ENCODE peak calls at places on chromosomes 13 and 19, in five cellular contexts. O, G, F, A and B are unnamed samples.

GRCh38 chr13:61913183-61913582 is 497.5 kb upstream of the PCDH20 start:
- DNase-seq in O (no peak), G (no peak), F (no peak), A (no peak), B (no peak)

GRCh38 chr19:18590273-18591272 is 2.0 kb downstream of the REX1BD start:
- DNase-seq in O (no peak), G (peak; percentile 87), F (peak; percentile 85), A (peak; percentile 57), B (peak; percentile 85)

GRCh38 chr13:20340759-20341161 is 108.6 kb upstream of the GJB6 start:
- DNase-seq in A (no peak), O (no peak), F (no peak), G (no peak), B (peak; percentile 48)

GRCh38 chr19:14871619-14872230 is 14.2 kb downstream of the OR7A17 start:
- DNase-seq in F (no peak), A (peak; percentile 11), G (no peak), O (no peak), B (no peak)

GRCh38 chr13:50762969-50763568 is 80.4 kb downstream of the DLEU7 start:
- DNase-seq in F (no peak), O (no peak), G (peak; percentile 20), A (no peak), B (peak; percentile 35)

GRCh38 chr13:33228645-33229445 is 56.7 kb downstream of the STARD13 start:
- DNase-seq in F (no peak), G (peak; percentile 58), O (peak; percentile 24), A (peak; percentile 83), B (no peak)

GRCh38 chr19:56839665-56840451 is 668 bp downstream of the PEG3 start:
- DNase-seq in G (peak; percentile 98), O (no peak), F (peak; percentile 98), A (no peak), B (peak; percentile 93)

GRCh38 chr19:42178791-42179500 is 38.5 kb downstream of the DEDD2 start:
- DNase-seq in F (no peak), A (no peak), O (no peak), G (no peak), B (no peak)

GRCh38 chr19:42254083-42254849 is 662 bp downstream of the ERF start:
- DNase-seq in O (no peak), A (peak; percentile 32), G (peak; percentile 88), F (peak; percentile 89), B (peak; percentile 88)

GRCh38 chr13:79141082-79141481 is 265.0 kb downstream of the RBM26 start:
- DNase-seq in O (no peak), A (no peak), G (no peak), F (no peak), B (no peak)

GRCh38 chr19:16714702-16715294 is 4.8 kb upstream of the NWD1 start:
- DNase-seq in O (peak; percentile 39), F (peak; percentile 67), A (peak; percentile 24), G (peak; percentile 26), B (peak; percentile 72)

GRCh38 chr19:41407271-41407670 is 9.7 kb downstream of the BCKDHA start:
- DNase-seq in O (no peak), F (no peak), G (no peak), A (no peak), B (no peak)

GRCh38 chr19:33216198-33216830 is 9.3 kb downstream of the SLC7A10 start:
- DNase-seq in A (no peak), G (no peak), F (no peak), O (no peak), B (no peak)

GRCh38 chr13:27774651-27775050 is 17.6 kb upstream of the GSX1 start:
- DNase-seq in G (no peak), O (no peak), A (no peak), F (no peak), B (no peak)

GRCh38 chr13:110015253-110015652 is 228.9 kb upstream of the IRS2 start:
- DNase-seq in G (no peak), O (no peak), F (no peak), A (peak; percentile 43), B (no peak)

GRCh38 chr19:44608391-44608821 is 5.0 kb upstream of the IGSF23 start:
- DNase-seq in O (peak; percentile 25), F (no peak), G (peak; percentile 34), A (peak; percentile 69), B (no peak)

GRCh38 chr19:58519087-58519354 is 589 bp downstream of the ZBTB45 start:
- DNase-seq in A (peak; percentile 74), F (peak; percentile 79), O (peak; percentile 47), G (peak; percentile 50), B (peak; percentile 69)

GRCh38 chr19:55667958-55668357 is 7.1 kb upstream of the EPN1 start:
- DNase-seq in A (no peak), F (no peak), G (peak; percentile 53), O (no peak), B (peak; percentile 75)

GRCh38 chr19:46579286-46579944 is 21.7 kb upstream of the CALM3 start:
- DNase-seq in G (peak; percentile 62), O (no peak), A (no peak), F (no peak), B (peak; percentile 14)

GRCh38 chr13:41025518-41025917 is 6.4 kb upstream of the ELF1 start:
- DNase-seq in O (no peak), F (no peak), G (no peak), A (no peak), B (no peak)

GRCh38 chr19:31139871-31140505 is 209.2 kb downstream of the TSHZ3 start:
- DNase-seq in O (no peak), F (no peak), G (no peak), A (peak; percentile 90), B (no peak)

GRCh38 chr19:15124572-15125231 is 17.5 kb downstream of the SYDE1 start:
- DNase-seq in F (no peak), A (no peak), O (no peak), G (no peak), B (no peak)

GRCh38 chr19:7575426-7576040 is 20.1 kb upstream of the CAMSAP3 start:
- DNase-seq in O (no peak), F (no peak), G (no peak), A (no peak), B (no peak)

GRCh38 chr19:9956956-9957355 is 20.6 kb upstream of the OLFM2 start:
- DNase-seq in A (peak; percentile 24), F (no peak), O (no peak), G (no peak), B (no peak)

GRCh38 chr13:97272526-97272925 is 50.4 kb downstream of the MBNL2 start:
- DNase-seq in F (no peak), O (no peak), A (no peak), G (no peak), B (no peak)

GRCh38 chr13:26300140-26300539 is 46.2 kb downstream of the CDK8 start:
- DNase-seq in G (no peak), F (no peak), O (no peak), A (peak; percentile 86), B (no peak)

GRCh38 chr13:45737571-45738002 is 35.5 kb downstream of the CBY2 start:
- DNase-seq in F (no peak), O (no peak), G (no peak), A (no peak), B (no peak)

GRCh38 chr19:55257461-55258411 is 1.1 kb downstream of the PPP6R1 start:
- DNase-seq in G (no peak), O (no peak), F (no peak), A (peak; percentile 32), B (no peak)

GRCh38 chr13:97255515-97255999 is 33.4 kb downstream of the MBNL2 start:
- DNase-seq in O (no peak), F (no peak), G (no peak), A (peak; percentile 47), B (no peak)

GRCh38 chr13:99406799-99407201 is 94.5 kb upstream of the TM9SF2 start:
- DNase-seq in A (no peak), G (no peak), F (peak; percentile 49), O (no peak), B (no peak)

GRCh38 chr19:34539396-34539795 is 57.8 kb downstream of the WTIP start:
- DNase-seq in O (no peak), F (no peak), G (no peak), A (no peak), B (no peak)

GRCh38 chr19:48554385-48555091 is 2.6 kb downstream of the SULT2B1 start:
- DNase-seq in F (no peak), A (no peak), O (no peak), G (no peak), B (no peak)